ENCODE peak calls at places on chromosomes 6 and 20, in five cellular contexts. R is neuronal stem cell, W is mesendoderm, F is IMR-90, C is trophoblast cell. A is an unnamed sample.

GRCh38 chr6:36947570-36948351 is 6.8 kb upstream of the PI16 start:
- DNase-seq in F (peak), W (no peak), R (no peak), C (no peak), A (no peak)

GRCh38 chr20:2652724-2653510 is 485 bp downstream of the NOP56 start:
- DNase-seq in W (no peak), F (no peak), R (no peak), C (peak), A (no peak)

GRCh38 chr6:119834418-119834817 is 484.9 kb upstream of the MAN1A1 start:
- DNase-seq in R (no peak), F (no peak), W (no peak), C (no peak), A (no peak)

GRCh38 chr20:10649817-10650200 is 24.0 kb downstream of the JAG1 start:
- DNase-seq in F (no peak), W (no peak), C (no peak), R (no peak), A (no peak)

GRCh38 chr20:19495905-19496703 is 262.0 kb upstream of the RIN2 start:
- DNase-seq in F (no peak), C (peak), W (no peak), R (no peak), A (no peak)

GRCh38 chr6:167709196-167709595 is 117.5 kb upstream of the AFDN start:
- DNase-seq in C (no peak), R (no peak), W (no peak), F (no peak), A (no peak)

GRCh38 chr20:31710423-31711250 is 12.0 kb downstream of the BCL2L1 start:
- DNase-seq in R (no peak), W (no peak), C (no peak), F (no peak), A (no peak)

GRCh38 chr6:34179106-34179720 is 33.3 kb upstream of the GRM4 start:
- DNase-seq in C (no peak), W (no peak), F (no peak), R (no peak), A (no peak)

GRCh38 chr6:125904871-125905270 is 51.7 kb upstream of the HINT3 start:
- DNase-seq in F (peak), R (no peak), W (no peak), C (no peak), A (no peak)

GRCh38 chr6:160270347-160270746 is 11.7 kb upstream of the SLC22A2 start:
- DNase-seq in C (no peak), W (no peak), F (no peak), R (no peak), A (no peak)

GRCh38 chr20:46580613-46581012 is 30.2 kb upstream of the OCSTAMP start:
- DNase-seq in W (peak), F (no peak), R (no peak), C (no peak), A (no peak)

GRCh38 chr20:31595654-31596411 is 9.3 kb upstream of the ID1 start:
- DNase-seq in C (peak), W (peak), R (no peak), F (peak), A (peak)

GRCh38 chr6:105603779-105604592 is 201.1 kb upstream of the PREP start:
- DNase-seq in C (no peak), F (peak), R (no peak), W (no peak), A (no peak)

GRCh38 chr6:19749722-19750121 is 87.4 kb upstream of the ID4 start:
- DNase-seq in R (no peak), F (no peak), W (peak), C (no peak), A (no peak)

GRCh38 chr6:129211626-129212025 is 328.7 kb downstream of the LAMA2 start:
- DNase-seq in F (no peak), R (no peak), W (no peak), C (peak), A (no peak)

GRCh38 chr20:57609842-57610167 is 10.4 kb downstream of the ZBP1 start:
- DNase-seq in W (no peak), R (no peak), C (no peak), F (no peak), A (no peak)

GRCh38 chr20:32960849-32961731 is 43.1 kb downstream of the SUN5 start:
- DNase-seq in C (no peak), F (no peak), W (no peak), R (no peak), A (no peak)

GRCh38 chr20:63572071-63572787 is 1.8 kb downstream of the HELZ2 start:
- DNase-seq in F (no peak), W (no peak), R (no peak), C (no peak), A (no peak)

GRCh38 chr6:146915671-146916127 is 288.5 kb upstream of the STXBP5 start:
- DNase-seq in W (no peak), F (peak), C (peak), R (no peak), A (no peak)

GRCh38 chr6:81241717-81242116 is 510.8 kb downstream of the TENT5A start:
- DNase-seq in F (peak), C (peak), W (peak), R (no peak), A (no peak)

GRCh38 chr20:23285536-23285935 is 65.1 kb upstream of the NXT1 start:
- DNase-seq in C (no peak), W (no peak), R (no peak), F (no peak), A (no peak)

GRCh38 chr6:116417661-116418060 is 43.5 kb upstream of the CALHM6 start:
- DNase-seq in R (no peak), F (no peak), W (no peak), C (no peak), A (no peak)

GRCh38 chr6:14848019-14848418 is 397.9 kb upstream of the JARID2 start:
- DNase-seq in C (no peak), R (no peak), F (peak), W (no peak), A (no peak)

GRCh38 chr6:28383235-28384142 is 16.1 kb downstream of the ZSCAN12 start:
- DNase-seq in C (peak), R (peak), W (peak), F (peak), A (peak)

GRCh38 chr6:82045965-82046756 is 201.4 kb downstream of the IBTK start:
- DNase-seq in F (peak), C (peak), W (peak), R (no peak), A (no peak)

GRCh38 chr20:9071976-9072726 is 3.3 kb downstream of the PLCB4 start:
- DNase-seq in C (no peak), F (peak), W (no peak), R (no peak), A (no peak)

GRCh38 chr6:32327103-32327502 is 44.6 kb downstream of the TSBP1 start:
- DNase-seq in R (no peak), C (no peak), F (no peak), W (no peak), A (no peak)

GRCh38 chr20:36663026-36663425 is 17.0 kb upstream of the SLA2 start:
- DNase-seq in W (no peak), R (no peak), C (peak), F (no peak), A (no peak)

DNA sequence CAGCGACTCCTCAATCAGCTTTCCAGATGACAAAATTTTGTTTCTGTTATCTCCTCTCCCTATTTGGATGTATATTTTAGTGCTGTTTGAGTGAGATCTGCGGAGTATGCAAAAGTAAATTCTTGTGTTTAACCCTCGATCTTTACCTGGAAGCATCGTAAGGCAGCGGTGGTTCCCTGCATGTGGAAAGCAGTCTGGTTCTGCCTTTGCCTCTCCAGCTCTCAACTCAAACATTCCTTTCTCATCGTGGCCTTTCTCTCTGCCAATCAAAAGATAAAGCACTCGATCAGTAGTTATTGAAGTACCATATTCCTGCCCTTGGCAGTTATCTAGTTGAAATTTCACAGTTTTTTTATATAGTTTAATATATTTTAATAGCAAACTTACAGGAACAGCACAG is 44.0 kb upstream of the BTN3A2 start:
- DNase-seq in R (no peak), W (no peak), F (no peak), C (no peak), A (no peak)
- H4K8ac ChIP-seq in R (no peak), W (no peak), F (peak), C (no peak), A (no peak)

DNA sequence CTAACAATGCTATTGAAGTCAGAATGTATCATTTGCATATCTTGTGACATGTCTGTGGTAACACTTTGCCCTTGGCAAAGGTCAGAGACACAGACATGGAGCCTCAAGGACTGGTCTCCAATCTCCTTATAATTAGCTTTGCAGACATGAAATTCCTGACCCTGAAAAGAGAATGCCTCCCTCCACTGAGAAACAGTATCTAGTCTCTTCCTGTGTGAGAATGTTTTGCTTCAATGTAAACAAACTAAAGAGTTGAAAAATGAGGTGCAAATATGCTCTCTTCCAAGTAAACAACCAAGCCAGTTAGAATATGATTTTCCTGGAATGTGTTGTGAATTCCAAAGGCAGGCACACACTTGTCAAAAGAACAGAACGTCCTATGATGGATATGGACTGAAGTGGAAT is 407.1 kb upstream of the MARCKS start:
- DNase-seq in R (no peak), F (peak), W (peak), C (peak), A (no peak)
- H4K8ac ChIP-seq in R (no peak), F (no peak), W (no peak), C (no peak), A (no peak)

GRCh38 chr20:34861386-34862084 is 11.1 kb downstream of the GGT7 start:
- DNase-seq in C (no peak), R (no peak), W (no peak), F (no peak), A (no peak)

GRCh38 chr20:34859826-34860545 is 12.7 kb downstream of the GGT7 start:
- DNase-seq in C (no peak), F (no peak), R (no peak), W (no peak), A (no peak)

GRCh38 chr20:34862724-34863123 is 9.9 kb downstream of the GGT7 start:
- DNase-seq in F (no peak), C (no peak), W (no peak), R (no peak), A (no peak)

GRCh38 chr20:34864216-34864615 is 8.4 kb downstream of the GGT7 start:
- DNase-seq in C (no peak), F (no peak), R (no peak), W (no peak), A (no peak)

GRCh38 chr20:34863421-34863965 is 9.2 kb downstream of the GGT7 start:
- DNase-seq in W (no peak), F (no peak), C (no peak), R (no peak), A (no peak)
- H4K8ac ChIP-seq in W (no peak), F (no peak), C (no peak), R (no peak), A (peak)

GRCh38 chr6:16559091-16559490 is 202.2 kb downstream of the ATXN1 start:
- DNase-seq in W (no peak), C (no peak), R (no peak), F (peak), A (no peak)
- H4K8ac ChIP-seq in W (no peak), C (no peak), R (no peak), F (no peak), A (no peak)

GRCh38 chr20:44609511-44610312 is 27.3 kb downstream of the PKIG start:
- DNase-seq in R (peak), W (peak), C (peak), F (peak), A (peak)
- H4K8ac ChIP-seq in R (no peak), W (no peak), C (peak), F (peak), A (peak)

GRCh38 chr20:50710492-50711063 is 19.2 kb upstream of the RIPOR3 start:
- DNase-seq in R (no peak), F (peak), C (peak), W (no peak), A (no peak)
- H4K8ac ChIP-seq in R (no peak), F (peak), C (peak), W (no peak), A (no peak)

DNA sequence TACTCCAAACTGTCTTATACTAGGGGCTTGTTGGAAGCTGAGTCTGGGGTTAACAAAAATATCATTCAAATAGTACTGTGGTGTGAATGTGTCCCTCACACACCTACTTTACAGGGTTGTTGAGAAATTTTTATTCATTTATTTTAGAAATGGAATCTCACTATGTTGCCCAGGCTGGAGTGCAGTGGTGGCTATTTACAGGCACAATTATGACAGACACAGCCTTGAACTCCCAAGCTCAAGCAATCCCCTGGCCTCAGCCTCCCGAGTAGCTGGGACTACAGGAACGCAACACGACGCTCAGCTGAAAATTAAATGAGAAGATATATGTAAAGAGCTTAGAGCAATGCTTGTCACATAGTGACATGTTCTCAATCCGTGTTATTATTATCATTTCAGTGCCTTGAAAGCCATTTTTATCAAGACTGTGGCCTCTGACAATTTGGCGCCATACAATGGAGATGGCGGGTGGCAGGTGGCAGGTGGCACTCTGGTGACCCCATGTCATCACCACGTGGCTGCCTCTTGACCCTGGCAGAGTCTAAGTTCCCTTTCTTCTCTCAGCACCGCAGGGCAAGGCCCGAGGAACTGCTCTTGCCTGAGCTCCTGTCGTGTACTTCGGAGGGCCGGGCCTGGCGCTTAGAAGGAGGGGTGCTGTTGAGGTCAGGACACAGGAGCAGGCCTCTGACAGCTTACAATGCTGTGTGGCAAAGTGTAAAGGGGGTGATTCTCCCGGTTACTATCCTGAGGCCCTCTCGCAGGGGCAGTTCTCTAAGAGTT is 64.5 kb downstream of the STX11 start:
- DNase-seq in F (no peak), C (no peak), W (no peak), R (no peak), A (no peak)
- H4K8ac ChIP-seq in F (peak), C (no peak), W (no peak), R (no peak), A (peak)

GRCh38 chr20:44494681-44495080 is 19.0 kb downstream of the TTPAL start:
- DNase-seq in R (no peak), C (no peak), W (no peak), F (no peak), A (no peak)

GRCh38 chr20:44494266-44494665 is 18.6 kb downstream of the TTPAL start:
- DNase-seq in C (no peak), F (peak), W (no peak), R (no peak), A (no peak)

GRCh38 chr20:44489223-44489622 is 13.5 kb downstream of the TTPAL start:
- DNase-seq in R (no peak), C (no peak), F (no peak), W (no peak), A (no peak)

GRCh38 chr20:44489931-44490330 is 14.3 kb downstream of the TTPAL start:
- DNase-seq in F (no peak), R (no peak), C (no peak), W (no peak), A (no peak)

GRCh38 chr20:44491635-44492395 is 16.1 kb downstream of the TTPAL start:
- DNase-seq in C (peak), F (peak), W (peak), R (no peak), A (no peak)
- H4K8ac ChIP-seq in C (no peak), F (no peak), W (no peak), R (no peak), A (no peak)

GRCh38 chr6:35729722-35730121 is 7.1 kb upstream of the ARMC12 start:
- DNase-seq in W (no peak), C (no peak), R (no peak), F (no peak), A (no peak)

GRCh38 chr6:35729349-35729678 is 7.5 kb upstream of the ARMC12 start:
- DNase-seq in F (no peak), R (no peak), C (no peak), W (no peak), A (no peak)

GRCh38 chr6:35728663-35729348 is 8.0 kb upstream of the ARMC12 start:
- DNase-seq in W (peak), C (no peak), F (no peak), R (no peak), A (no peak)

GRCh38 chr6:35727206-35727934 is 9.5 kb upstream of the ARMC12 start:
- DNase-seq in C (peak), F (peak), W (peak), R (no peak), A (peak)

DNA sequence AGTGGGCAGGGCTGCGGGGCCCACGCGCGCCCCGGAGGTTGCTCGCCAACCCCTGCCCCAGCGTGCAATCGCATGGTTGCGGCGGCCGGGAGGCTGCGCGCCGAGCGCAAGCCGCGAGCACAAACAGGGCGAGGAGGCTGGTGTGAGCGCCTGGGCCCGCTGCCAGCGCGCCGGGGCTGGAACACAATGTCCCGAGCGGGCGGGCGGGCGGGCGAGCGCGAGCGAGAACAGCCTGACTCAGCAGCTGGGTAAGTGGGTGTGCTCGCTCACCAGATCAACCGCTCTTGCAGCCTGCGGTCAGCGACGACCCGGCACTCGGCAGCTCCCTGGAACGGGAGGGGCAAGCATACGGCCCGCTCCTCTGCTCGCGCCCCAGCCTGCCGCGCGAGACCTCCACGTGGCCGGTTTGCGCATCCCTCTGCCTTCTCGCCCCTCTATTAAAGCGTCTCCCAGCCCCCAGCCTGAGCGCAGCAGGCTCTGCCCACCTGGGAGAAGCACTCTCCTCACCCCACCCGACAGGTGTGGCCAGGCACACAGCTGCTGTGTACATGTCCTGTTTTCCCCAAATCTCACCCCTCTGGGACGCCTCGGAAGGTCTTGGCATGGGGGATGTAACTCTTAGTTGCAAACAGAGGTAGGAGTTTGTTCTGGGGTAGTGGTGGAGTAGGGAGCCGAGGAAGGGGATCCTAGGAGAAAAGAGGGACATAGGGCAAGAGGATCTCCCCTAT is 8.7 kb upstream of the ARMC12 start:
- DNase-seq in W (peak), R (no peak), C (peak), F (peak), A (peak)
- H4K8ac ChIP-seq in W (no peak), R (no peak), C (peak), F (peak), A (peak)

GRCh38 chr6:152355166-152355565 is 282.0 kb downstream of the SYNE1 start:
- DNase-seq in F (no peak), R (no peak), C (no peak), W (no peak), A (no peak)

GRCh38 chr6:152351110-152351509 is 286.1 kb downstream of the SYNE1 start:
- DNase-seq in R (no peak), W (no peak), C (no peak), F (no peak), A (no peak)

GRCh38 chr6:152351742-152352141 is 285.4 kb downstream of the SYNE1 start:
- DNase-seq in F (no peak), W (no peak), C (peak), R (no peak), A (no peak)

GRCh38 chr6:152356016-152356415 is 281.1 kb downstream of the SYNE1 start:
- DNase-seq in R (no peak), C (no peak), W (no peak), F (no peak), A (no peak)

DNA sequence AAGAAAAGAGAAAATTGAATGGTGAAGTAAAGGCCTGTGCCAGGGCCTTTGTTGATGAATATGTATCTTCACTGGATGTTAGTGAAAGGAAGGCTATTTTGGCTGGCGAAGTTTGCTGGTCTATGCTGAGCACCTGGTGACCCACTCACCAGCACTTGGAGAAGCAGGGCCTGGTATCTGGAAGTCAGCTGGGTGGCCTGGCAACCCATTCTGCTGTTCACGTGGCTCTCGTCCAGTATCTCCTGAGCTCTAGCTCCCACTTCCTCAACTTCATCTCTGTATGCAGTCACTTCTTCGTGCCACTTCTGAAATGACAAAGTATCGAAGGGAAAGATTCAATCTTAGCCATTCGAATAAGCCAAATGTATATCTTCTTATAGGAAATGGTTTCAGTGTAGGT is 283.7 kb downstream of the SYNE1 start:
- DNase-seq in R (no peak), F (no peak), W (no peak), C (no peak), A (no peak)
- H4K8ac ChIP-seq in R (no peak), F (no peak), W (no peak), C (no peak), A (no peak)